ENCODE peak calls at places on chromosomes 5 and 9, in four cellular contexts. One of them, this sample, is unnamed.
A peak's percentile ranks its signal among the peaks of the same experiment; 100 is the strongest.

GRCh38 chr9:83596899-83597504 is 25.9 kb upstream of the IDNK start:
- DNase-seq in transverse colon: peak; percentile 29
- DNase-seq in GM23248: peak; percentile 38
- DNase-seq in effector memory CD4-positive, alpha-beta T cell: no peak
- DNase-seq in this sample: no peak

GRCh38 chr9:70113403-70114022 is 69.9 kb downstream of the MAMDC2 start:
- DNase-seq in GM23248: peak; percentile 80
- DNase-seq in transverse colon: peak; percentile 39
- DNase-seq in effector memory CD4-positive, alpha-beta T cell: no peak
- DNase-seq in this sample: peak; percentile 51

GRCh38 chr9:19173598-19174125 is 46.4 kb upstream of the PLIN2 start:
- DNase-seq in transverse colon: no peak
- DNase-seq in effector memory CD4-positive, alpha-beta T cell: no peak
- DNase-seq in GM23248: no peak
- DNase-seq in this sample: no peak

GRCh38 chr5:107570805-107571531 is 99.8 kb downstream of the EFNA5 start:
- DNase-seq in transverse colon: peak; percentile 55
- DNase-seq in effector memory CD4-positive, alpha-beta T cell: no peak
- DNase-seq in GM23248: no peak
- DNase-seq in this sample: no peak

GRCh38 chr5:6774673-6775327 is 61.6 kb downstream of the TENT4A start:
- DNase-seq in GM23248: peak; percentile 26
- DNase-seq in transverse colon: no peak
- DNase-seq in effector memory CD4-positive, alpha-beta T cell: no peak
- DNase-seq in this sample: no peak

GRCh38 chr9:98801969-98802371 is 5.5 kb upstream of the GALNT12 start:
- DNase-seq in effector memory CD4-positive, alpha-beta T cell: no peak
- DNase-seq in GM23248: peak; percentile 51
- DNase-seq in transverse colon: no peak
- DNase-seq in this sample: no peak

GRCh38 chr9:14106699-14107098 is 207.2 kb downstream of the NFIB start:
- DNase-seq in effector memory CD4-positive, alpha-beta T cell: no peak
- DNase-seq in transverse colon: no peak
- DNase-seq in GM23248: no peak
- DNase-seq in this sample: no peak

GRCh38 chr5:56175028-56175427 is 58.1 kb downstream of the ANKRD55 start:
- DNase-seq in effector memory CD4-positive, alpha-beta T cell: no peak
- DNase-seq in GM23248: no peak
- DNase-seq in transverse colon: no peak
- DNase-seq in this sample: no peak

GRCh38 chr9:117649126-117649525 is 55.1 kb upstream of the TLR4 start:
- DNase-seq in GM23248: peak; percentile 8
- DNase-seq in transverse colon: no peak
- DNase-seq in effector memory CD4-positive, alpha-beta T cell: no peak
- DNase-seq in this sample: no peak

GRCh38 chr5:98454904-98455303 is 318.6 kb upstream of the RGMB start:
- DNase-seq in GM23248: peak; percentile 98
- DNase-seq in transverse colon: no peak
- DNase-seq in effector memory CD4-positive, alpha-beta T cell: no peak
- DNase-seq in this sample: no peak

GRCh38 chr9:109092587-109092986 is 27.2 kb downstream of the TMEM245 start:
- DNase-seq in effector memory CD4-positive, alpha-beta T cell: no peak
- DNase-seq in transverse colon: no peak
- DNase-seq in GM23248: no peak
- DNase-seq in this sample: no peak

GRCh38 chr9:125829743-125830142 is 82.6 kb downstream of the PBX3 start:
- DNase-seq in transverse colon: no peak
- DNase-seq in effector memory CD4-positive, alpha-beta T cell: peak; percentile 2
- DNase-seq in GM23248: peak; percentile 55
- DNase-seq in this sample: no peak

GRCh38 chr5:78002690-78003089 is 226.6 kb upstream of the TBCA start:
- DNase-seq in effector memory CD4-positive, alpha-beta T cell: no peak
- DNase-seq in transverse colon: no peak
- DNase-seq in GM23248: no peak
- DNase-seq in this sample: no peak

GRCh38 chr9:18492612-18493011 is 18.7 kb downstream of the ADAMTSL1 start:
- DNase-seq in GM23248: peak; percentile 71
- DNase-seq in transverse colon: no peak
- DNase-seq in effector memory CD4-positive, alpha-beta T cell: no peak
- DNase-seq in this sample: no peak

GRCh38 chr5:143037071-143037470 is 266.9 kb downstream of the ARHGAP26 start:
- DNase-seq in transverse colon: no peak
- DNase-seq in GM23248: no peak
- DNase-seq in effector memory CD4-positive, alpha-beta T cell: no peak
- DNase-seq in this sample: no peak

GRCh38 chr9:36456480-36457115 is 56.5 kb upstream of the RNF38 start:
- DNase-seq in transverse colon: no peak
- DNase-seq in GM23248: no peak
- DNase-seq in effector memory CD4-positive, alpha-beta T cell: no peak
- DNase-seq in this sample: no peak

GRCh38 chr5:131765261-131765660 is 31.6 kb downstream of the FNIP1 start:
- DNase-seq in transverse colon: no peak
- DNase-seq in GM23248: no peak
- DNase-seq in effector memory CD4-positive, alpha-beta T cell: no peak
- DNase-seq in this sample: no peak

GRCh38 chr9:133999866-134000265 is 7.7 kb upstream of the VAV2 start:
- DNase-seq in effector memory CD4-positive, alpha-beta T cell: no peak
- DNase-seq in GM23248: no peak
- DNase-seq in transverse colon: no peak
- DNase-seq in this sample: no peak

GRCh38 chr5:98341711-98342042 is 431.8 kb upstream of the RGMB start:
- DNase-seq in GM23248: peak; percentile 61
- DNase-seq in effector memory CD4-positive, alpha-beta T cell: no peak
- DNase-seq in transverse colon: no peak
- DNase-seq in this sample: no peak

GRCh38 chr9:69171049-69171448 is 3.0 kb upstream of the TJP2 start:
- DNase-seq in GM23248: peak; percentile 32
- DNase-seq in transverse colon: no peak
- DNase-seq in effector memory CD4-positive, alpha-beta T cell: no peak
- DNase-seq in this sample: no peak

GRCh38 chr5:109656829-109657228 is 32.9 kb upstream of the MAN2A1 start:
- DNase-seq in effector memory CD4-positive, alpha-beta T cell: peak; percentile 22
- DNase-seq in transverse colon: peak; percentile 32
- DNase-seq in GM23248: peak; percentile 97
- DNase-seq in this sample: peak; percentile 45

GRCh38 chr5:111929261-111929660 is 172.3 kb upstream of the NREP start:
- DNase-seq in transverse colon: no peak
- DNase-seq in effector memory CD4-positive, alpha-beta T cell: no peak
- DNase-seq in GM23248: peak; percentile 30
- DNase-seq in this sample: no peak

GRCh38 chr5:111930407-111930806 is 173.4 kb upstream of the NREP start:
- DNase-seq in effector memory CD4-positive, alpha-beta T cell: no peak
- DNase-seq in GM23248: peak; percentile 64
- DNase-seq in transverse colon: no peak
- DNase-seq in this sample: no peak

GRCh38 chr5:111929892-111930291 is 172.9 kb upstream of the NREP start:
- DNase-seq in effector memory CD4-positive, alpha-beta T cell: no peak
- DNase-seq in GM23248: peak; percentile 94
- DNase-seq in transverse colon: no peak
- DNase-seq in this sample: no peak

GRCh38 chr5:111928501-111928900 is 171.5 kb upstream of the NREP start:
- DNase-seq in effector memory CD4-positive, alpha-beta T cell: no peak
- DNase-seq in GM23248: no peak
- DNase-seq in transverse colon: no peak
- DNase-seq in this sample: no peak

DNA sequence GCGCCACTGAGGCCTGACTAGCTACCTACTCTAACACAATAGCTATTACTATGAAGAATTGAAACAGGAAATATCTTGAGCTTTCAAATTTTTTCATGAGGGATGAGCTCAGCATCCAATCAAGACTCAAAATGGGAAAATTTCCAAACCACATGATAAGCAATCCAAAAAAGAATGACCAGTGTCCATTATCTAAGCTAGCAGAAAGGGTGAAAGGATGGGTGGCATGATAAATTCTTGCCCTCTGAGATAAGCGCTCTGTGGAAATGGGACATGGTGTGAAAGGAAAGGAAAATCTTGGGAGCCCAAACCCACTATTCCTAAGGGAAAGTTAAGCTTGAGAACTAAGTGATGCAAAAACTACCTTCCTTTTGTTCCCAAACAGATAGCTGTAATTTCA is 170.2 kb upstream of the NREP start:
- DNase-seq in effector memory CD4-positive, alpha-beta T cell: no peak
- DNase-seq in transverse colon: no peak
- DNase-seq in GM23248: peak; percentile 50
- DNase-seq in this sample: no peak
- H3K27ac ChIP-seq in effector memory CD4-positive, alpha-beta T cell: no peak overlapping the region
- H3K27ac ChIP-seq in transverse colon: no peak overlapping the region
- H3K27ac ChIP-seq in GM23248: peak overlapping the region; percentile 91
- H3K27ac ChIP-seq in this sample: no peak overlapping the region

GRCh38 chr5:154791535-154791934 is 36.4 kb downstream of the LARP1 start:
- DNase-seq in GM23248: no peak
- DNase-seq in effector memory CD4-positive, alpha-beta T cell: no peak
- DNase-seq in transverse colon: no peak
- DNase-seq in this sample: no peak
- H3K36me3 ChIP-seq in GM23248: peaks cover 18% of the 10 kb centered on the region
- H3K36me3 ChIP-seq in effector memory CD4-positive, alpha-beta T cell: peaks cover 53% of the 10 kb centered on the region
- H3K36me3 ChIP-seq in transverse colon: no peaks in the 10 kb centered on the region
- H3K36me3 ChIP-seq in this sample: peaks cover 14% of the 10 kb centered on the region

GRCh38 chr9:114902773-114903589 is 27.4 kb downstream of the TNFSF8 start:
- DNase-seq in effector memory CD4-positive, alpha-beta T cell: peak; percentile 52
- DNase-seq in GM23248: peak; percentile 50
- DNase-seq in transverse colon: no peak
- DNase-seq in this sample: no peak
- H3K4me1 ChIP-seq in effector memory CD4-positive, alpha-beta T cell: peaks cover 86% of the 10 kb centered on the region
- H3K4me1 ChIP-seq in GM23248: peaks cover 37% of the 10 kb centered on the region
- H3K4me1 ChIP-seq in transverse colon: peaks cover 4% of the 10 kb centered on the region
- H3K4me1 ChIP-seq in this sample: no peaks in the 10 kb centered on the region

DNA sequence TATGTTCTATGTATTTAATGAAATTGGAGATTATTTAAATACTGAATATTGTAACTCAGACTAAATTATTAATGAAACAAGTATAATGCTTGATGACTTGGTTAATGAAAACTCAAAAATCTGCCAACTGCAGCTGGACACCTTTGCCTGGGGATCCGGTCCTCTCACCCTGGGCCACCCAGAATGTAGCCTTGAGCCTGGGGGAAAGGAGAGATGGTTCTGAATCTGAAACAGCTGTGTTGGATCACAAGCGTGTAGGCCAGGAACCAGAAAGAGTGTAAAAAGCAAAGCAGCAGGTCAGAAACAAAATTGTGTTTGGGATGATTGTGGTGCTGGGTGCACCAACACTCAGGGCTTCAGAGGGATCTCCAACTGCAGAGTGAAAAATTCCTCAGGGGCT is 38.5 kb downstream of the ADAMTS16 start:
- DNase-seq in GM23248: no peak
- DNase-seq in transverse colon: no peak
- DNase-seq in effector memory CD4-positive, alpha-beta T cell: no peak
- DNase-seq in this sample: no peak
- H3K27ac ChIP-seq in GM23248: no peak overlapping the region
- H3K27ac ChIP-seq in transverse colon: no peak overlapping the region
- H3K27ac ChIP-seq in effector memory CD4-positive, alpha-beta T cell: no peak overlapping the region
- H3K27ac ChIP-seq in this sample: no peak overlapping the region

GRCh38 chr5:134576386-134577021 is 51.0 kb downstream of the JADE2 start:
- DNase-seq in transverse colon: no peak
- DNase-seq in effector memory CD4-positive, alpha-beta T cell: no peak
- DNase-seq in GM23248: no peak
- DNase-seq in this sample: no peak

GRCh38 chr5:134578578-134579283 is 53.3 kb downstream of the JADE2 start:
- DNase-seq in transverse colon: no peak
- DNase-seq in effector memory CD4-positive, alpha-beta T cell: no peak
- DNase-seq in GM23248: no peak
- DNase-seq in this sample: no peak

GRCh38 chr5:134577796-134578577 is 52.5 kb downstream of the JADE2 start:
- DNase-seq in effector memory CD4-positive, alpha-beta T cell: peak; percentile 47
- DNase-seq in transverse colon: peak; percentile 84
- DNase-seq in GM23248: peak; percentile 91
- DNase-seq in this sample: peak; percentile 69

GRCh38 chr5:134575316-134575715 is 49.8 kb downstream of the JADE2 start:
- DNase-seq in GM23248: no peak
- DNase-seq in transverse colon: no peak
- DNase-seq in effector memory CD4-positive, alpha-beta T cell: no peak
- DNase-seq in this sample: no peak

GRCh38 chr5:134577022-134577795 is 51.7 kb downstream of the JADE2 start:
- DNase-seq in transverse colon: no peak
- DNase-seq in effector memory CD4-positive, alpha-beta T cell: no peak
- DNase-seq in GM23248: peak; percentile 89
- DNase-seq in this sample: no peak
- H3K36me3 ChIP-seq in transverse colon: no peaks in the 10 kb centered on the region
- H3K36me3 ChIP-seq in effector memory CD4-positive, alpha-beta T cell: peaks cover 87% of the 10 kb centered on the region
- H3K36me3 ChIP-seq in GM23248: peaks cover 8% of the 10 kb centered on the region
- H3K36me3 ChIP-seq in this sample: peaks cover 75% of the 10 kb centered on the region